ENCODE peak calls at places on chromosomes 7 and 10, in four cellular contexts. Y is activated T-cell treated with anti-CD3 and anti-CD28 coated beads, Interleukin-2, amount 50 U/mL, for 72 hours; N is M059J; B is cerebellum. K is an unnamed sample.

GRCh38 chr10:132698211-132698751 is 87.7 kb downstream of the NKX6-2 start:
- DNase-seq in Y (no peak), N (no peak), B (peak; percentile 38), K (no peak)

GRCh38 chr7:70598976-70599375 is 533.0 kb upstream of the GALNT17 start:
- DNase-seq in Y (no peak), N (peak; percentile 46), B (no peak), K (peak; percentile 90)

GRCh38 chr10:116765549-116766162 is 23.3 kb upstream of the HSPA12A start:
- DNase-seq in Y (peak; percentile 51), N (peak; percentile 12), B (no peak), K (peak; percentile 79)

GRCh38 chr7:32616625-32617024 is 121.3 kb downstream of the AVL9 start:
- DNase-seq in Y (no peak), N (peak; percentile 92), B (no peak), K (peak; percentile 89)

GRCh38 chr10:51162002-51162401 is 87.7 kb downstream of the PRKG1 start:
- DNase-seq in Y (no peak), N (no peak), B (no peak), K (no peak)

GRCh38 chr7:90896458-90896857 is 300.3 kb downstream of the CDK14 start:
- DNase-seq in Y (no peak), N (no peak), B (no peak), K (no peak)

GRCh38 chr7:95092332-95092731 is 184.9 kb downstream of the PPP1R9A start:
- DNase-seq in Y (no peak), N (no peak), B (no peak), K (no peak)

GRCh38 chr7:144787127-144787526 is 48.7 kb downstream of the TPK1 start:
- DNase-seq in Y (no peak), N (no peak), B (no peak), K (no peak)

GRCh38 chr10:87750001-87750651 is 67.9 kb downstream of the ATAD1 start:
- DNase-seq in Y (no peak), N (peak; percentile 93), B (no peak), K (peak; percentile 63)

GRCh38 chr10:98425511-98426352 is 10.8 kb upstream of the PYROXD2 start:
- DNase-seq in Y (peak; percentile 55), N (peak; percentile 20), B (no peak), K (peak; percentile 60)

GRCh38 chr7:135708041-135708440 is 19.9 kb downstream of the SLC13A4 start:
- DNase-seq in Y (no peak), N (no peak), B (no peak), K (no peak)

GRCh38 chr7:91098566-91098965 is 165.7 kb upstream of the FZD1 start:
- DNase-seq in Y (no peak), N (peak; percentile 6), B (no peak), K (peak; percentile 6)

GRCh38 chr10:33801705-33802104 is 467.2 kb upstream of the NRP1 start:
- DNase-seq in Y (no peak), N (peak; percentile 75), B (no peak), K (peak; percentile 97)

GRCh38 chr7:86900886-86901285 is 158.6 kb downstream of the ELAPOR2 start:
- DNase-seq in Y (no peak), N (no peak), B (no peak), K (no peak)

GRCh38 chr7:36844374-36844773 is 120.1 kb upstream of the AOAH start:
- DNase-seq in Y (no peak), N (no peak), B (no peak), K (no peak)

GRCh38 chr7:152464312-152465117 is 28.7 kb upstream of the KMT2C start:
- DNase-seq in Y (peak; percentile 79), N (peak; percentile 62), B (peak; percentile 69), K (peak; percentile 82)

GRCh38 chr7:83808982-83809381 is 160.0 kb upstream of the SEMA3E start:
- DNase-seq in Y (no peak), N (no peak), B (no peak), K (no peak)

GRCh38 chr7:4893929-4894475 is 10.5 kb upstream of the RADIL start:
- DNase-seq in Y (no peak), N (no peak), B (no peak), K (no peak)

GRCh38 chr7:1288996-1289551 is 56.4 kb downstream of the UNCX start:
- DNase-seq in Y (no peak), N (no peak), B (no peak), K (no peak)

GRCh38 chr7:12647364-12648219 is 39.8 kb upstream of the ARL4A start:
- DNase-seq in Y (no peak), N (peak; percentile 95), B (no peak), K (peak; percentile 75)

GRCh38 chr10:725786-726185 is 36.3 kb upstream of the DIP2C start:
- DNase-seq in Y (no peak), N (no peak), B (no peak), K (no peak)

GRCh38 chr10:96034625-96035024 is 8.8 kb upstream of the CCNJ start:
- DNase-seq in Y (no peak), N (no peak), B (no peak), K (peak; percentile 22)

GRCh38 chr10:81961451-81962184 is 86.6 kb downstream of the NRG3 start:
- DNase-seq in Y (no peak), N (no peak), B (no peak), K (no peak)

GRCh38 chr7:80257751-80258150 is 123.1 kb downstream of the GNAI1 start:
- DNase-seq in Y (no peak), N (no peak), B (no peak), K (no peak)

GRCh38 chr7:138892016-138892630 is 89.1 kb downstream of the KIAA1549 start:
- DNase-seq in Y (no peak), N (no peak), B (no peak), K (no peak)

GRCh38 chr7:139118803-139119485 is 9.4 kb upstream of the ZC3HAV1 start:
- DNase-seq in Y (peak; percentile 54), N (no peak), B (no peak), K (no peak)

GRCh38 chr7:41416208-41416595 is 286.7 kb downstream of the INHBA start:
- DNase-seq in Y (no peak), N (no peak), B (no peak), K (no peak)

GRCh38 chr7:44581426-44581906 is 565 bp downstream of the TMED4 start:
- DNase-seq in Y (peak; percentile 57), N (no peak), B (no peak), K (peak; percentile 51)

GRCh38 chr10:21681156-21681555 is 147.1 kb downstream of the MLLT10 start:
- DNase-seq in Y (no peak), N (no peak), B (no peak), K (no peak)

GRCh38 chr7:116591202-116592040 is 66.6 kb downstream of the CAV1 start:
- DNase-seq in Y (no peak), N (peak; percentile 37), B (no peak), K (peak; percentile 40)

GRCh38 chr10:86603256-86603655 is 51.1 kb upstream of the OPN4 start:
- DNase-seq in Y (no peak), N (no peak), B (no peak), K (no peak)

GRCh38 chr7:4149236-4149635 is 532.9 kb upstream of the FOXK1 start:
- DNase-seq in Y (no peak), N (no peak), B (no peak), K (no peak)

GRCh38 chr10:27948191-27948590 is 50.7 kb downstream of the ODAD2 start:
- DNase-seq in Y (no peak), N (no peak), B (no peak), K (no peak)

GRCh38 chr10:71246591-71247143 is 34.3 kb downstream of the UNC5B start:
- DNase-seq in Y (no peak), N (no peak), B (no peak), K (peak; percentile 47)

GRCh38 chr10:43254881-43255643 is 11.8 kb downstream of the RASGEF1A start:
- DNase-seq in Y (no peak), N (no peak), B (no peak), K (no peak)

GRCh38 chr10:28331821-28332220 is 29.0 kb upstream of the MPP7 start:
- DNase-seq in Y (no peak), N (peak; percentile 76), B (no peak), K (no peak)

GRCh38 chr10:23358357-23358756 is 13.8 kb upstream of the C10orf67 start:
- DNase-seq in Y (no peak), N (no peak), B (no peak), K (no peak)